ENCODE peak calls at places on chromosome 21, in nine cellular contexts. F is astrocyte; N is heart right ventricle; J is A549; S is OCI-LY7; V is lung; O is sigmoid colon; R is CD8-positive, alpha-beta T cell; Z is fibroblast of lung. W is an unnamed sample.

GRCh38 chr21:21297211-21297610 is 299.0 kb downstream of the NCAM2 start:
- DNase-seq in F (no peak), N (no peak), J (no peak), S (no peak), V (no peak), O (no peak), R (no peak), Z (no peak), W (no peak)

GRCh38 chr21:23292292-23292691 is 2294.1 kb downstream of the NCAM2 start:
- DNase-seq in F (no peak), N (no peak), J (no peak), S (no peak), V (no peak), O (no peak), R (no peak), Z (no peak), W (no peak)

GRCh38 chr21:27693376-27693775 is 726.5 kb upstream of the ADAMTS5 start:
- DNase-seq in F (peak; percentile 16), N (no peak), J (no peak), S (no peak), V (no peak), O (no peak), R (no peak), Z (peak; percentile 42), W (peak; percentile 7)

GRCh38 chr21:14991957-14992356 is 72.8 kb downstream of the NRIP1 start:
- DNase-seq in F (no peak), N (no peak), J (no peak), S (no peak), V (no peak), O (no peak), R (no peak), Z (no peak), W (peak; percentile 33)

GRCh38 chr21:40640427-40640826 is 206.5 kb downstream of the DSCAM start:
- DNase-seq in F (no peak), N (no peak), J (no peak), S (no peak), V (no peak), O (no peak), R (no peak), Z (no peak), W (no peak)

GRCh38 chr21:16741228-16741665 is 771.6 kb upstream of the CXADR start:
- DNase-seq in F (peak; percentile 96), N (peak; percentile 14), J (no peak), S (no peak), V (no peak), O (no peak), R (no peak), Z (no peak), W (no peak)

GRCh38 chr21:28992526-28993292 is at the start of gene LTN1:
- DNase-seq in F (peak; percentile 99), N (peak; percentile 97), J (peak; percentile 98), S (peak; percentile 99), V (peak; percentile 99), O (peak; percentile 100), R (peak; percentile 99), Z (peak; percentile 99), W (peak; percentile 97)

GRCh38 chr21:40681164-40681859 is 165.6 kb downstream of the DSCAM start:
- DNase-seq in F (no peak), N (peak; percentile 55), J (no peak), S (no peak), V (no peak), O (no peak), R (no peak), Z (no peak), W (no peak)

GRCh38 chr21:27421654-27422053 is 454.8 kb upstream of the ADAMTS5 start:
- DNase-seq in F (no peak), N (no peak), J (no peak), S (no peak), V (no peak), O (no peak), R (no peak), Z (no peak), W (no peak)

GRCh38 chr21:43333301-43334062 is 93.4 kb downstream of the SIK1 start:
- DNase-seq in F (peak; percentile 90), N (peak; percentile 31), J (peak; percentile 97), S (no peak), V (peak; percentile 74), O (no peak), R (no peak), Z (peak; percentile 59), W (peak; percentile 95)

GRCh38 chr21:43763901-43764523 is 12.1 kb downstream of the CSTB start:
- DNase-seq in F (no peak), N (no peak), J (no peak), S (no peak), V (no peak), O (no peak), R (no peak), Z (no peak), W (no peak)

GRCh38 chr21:17900990-17901385 is 81.8 kb upstream of the C21orf91 start:
- DNase-seq in F (no peak), N (peak; percentile 8), J (no peak), S (no peak), V (no peak), O (no peak), R (no peak), Z (no peak), W (no peak)

GRCh38 chr21:17903029-17903806 is 84.1 kb upstream of the C21orf91 start:
- DNase-seq in F (peak; percentile 12), N (no peak), J (no peak), S (peak; percentile 74), V (no peak), O (no peak), R (no peak), Z (peak; percentile 73), W (peak; percentile 19)

GRCh38 chr21:17903929-17904639 is 84.9 kb upstream of the C21orf91 start:
- DNase-seq in F (peak; percentile 74), N (no peak), J (no peak), S (no peak), V (no peak), O (no peak), R (no peak), Z (no peak), W (no peak)

GRCh38 chr21:17901458-17902092 is 82.4 kb upstream of the C21orf91 start:
- DNase-seq in F (peak; percentile 12), N (no peak), J (no peak), S (no peak), V (no peak), O (no peak), R (no peak), Z (no peak), W (no peak)

DNA sequence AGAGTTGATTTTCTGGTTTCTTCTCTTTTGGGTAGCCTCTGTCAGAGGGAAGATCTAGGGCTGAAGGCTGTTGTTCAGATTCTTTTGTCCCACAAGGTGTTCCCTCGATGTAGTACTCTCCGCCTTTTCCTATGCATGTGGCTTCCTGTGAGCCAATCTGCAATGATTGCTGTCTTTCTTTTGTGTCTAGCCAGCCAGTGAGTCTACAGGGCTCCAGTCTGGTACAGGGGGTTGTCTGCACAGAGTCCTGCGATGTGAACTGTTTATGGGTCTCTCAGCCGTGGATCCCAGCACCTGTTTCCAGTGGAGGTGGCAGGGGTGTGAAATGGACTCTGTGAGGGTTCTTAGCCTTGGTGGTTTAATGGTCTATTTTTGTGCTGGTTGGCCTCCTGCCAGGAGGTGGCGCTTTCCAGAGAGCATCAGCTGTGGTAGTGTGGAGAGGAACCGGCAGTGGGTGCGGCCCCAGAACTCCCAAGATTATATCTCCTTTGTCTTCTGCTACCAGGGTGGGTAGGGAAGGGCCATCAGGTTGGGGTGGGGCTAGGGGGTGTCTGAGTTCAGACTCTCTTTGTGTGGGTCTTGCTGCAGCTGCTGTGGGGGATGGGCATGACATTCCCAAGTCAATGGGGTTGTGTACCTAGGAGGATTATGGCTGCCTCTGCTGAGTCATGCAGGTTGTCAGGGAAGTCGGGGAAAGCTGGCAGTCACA is 81.3 kb upstream of the C21orf91 start:
- DNase-seq in F (no peak), N (peak; percentile 51), J (no peak), S (no peak), V (no peak), O (no peak), R (no peak), Z (no peak), W (no peak)
- H3K27ac ChIP-seq in F (no peak overlapping the region), N (peak overlapping the region; percentile 78), J (no peak overlapping the region), S (no peak overlapping the region), V (no peak overlapping the region), O (no peak overlapping the region), R (no peak overlapping the region), Z (no peak overlapping the region), W (no peak overlapping the region)

DNA sequence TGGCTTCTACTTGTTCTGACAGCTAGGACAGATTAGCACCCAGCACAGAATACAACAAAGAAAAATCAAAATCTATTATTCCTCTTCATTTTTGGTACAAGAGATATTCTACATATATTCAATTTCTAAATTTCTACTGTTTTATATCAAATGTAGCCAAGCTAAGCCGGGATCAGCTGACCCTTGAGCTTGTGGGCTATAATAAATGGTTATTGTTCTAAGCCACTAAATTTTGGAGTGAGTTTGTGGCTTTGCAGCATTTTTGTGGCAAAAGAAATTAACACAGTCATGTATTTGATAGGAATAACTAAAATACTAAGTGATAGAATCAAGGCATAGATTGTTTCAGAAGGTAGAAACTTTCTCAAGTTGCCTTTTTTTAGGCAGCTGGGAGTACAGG is 50.7 kb downstream of the APP start:
- DNase-seq in F (peak; percentile 26), N (no peak), J (no peak), S (no peak), V (no peak), O (no peak), R (no peak), Z (no peak), W (no peak)
- H3K4me1 ChIP-seq in F (peaks cover 20% of the 10 kb centered on the region), N (peaks cover 53% of the 10 kb centered on the region), J (peaks cover 35% of the 10 kb centered on the region), S (no peaks in the 10 kb centered on the region), V (peaks cover 31% of the 10 kb centered on the region), O (no peaks in the 10 kb centered on the region), R (no peaks in the 10 kb centered on the region), Z (peaks cover 5% of the 10 kb centered on the region), W (peaks cover 41% of the 10 kb centered on the region)

GRCh38 chr21:45293726-45294401 is 6.2 kb upstream of the POFUT2 start:
- DNase-seq in F (no peak), N (no peak), J (no peak), S (no peak), V (no peak), O (peak; percentile 82), R (no peak), Z (no peak), W (no peak)
- H3K27ac ChIP-seq in F (peak overlapping the region; percentile 98), N (peak overlapping the region; percentile 84), J (no peak overlapping the region), S (no peak overlapping the region), V (peak overlapping the region; percentile 87), O (peak overlapping the region; percentile 98), R (no peak overlapping the region), Z (peak overlapping the region; percentile 100), W (peak overlapping the region; percentile 92)

DNA sequence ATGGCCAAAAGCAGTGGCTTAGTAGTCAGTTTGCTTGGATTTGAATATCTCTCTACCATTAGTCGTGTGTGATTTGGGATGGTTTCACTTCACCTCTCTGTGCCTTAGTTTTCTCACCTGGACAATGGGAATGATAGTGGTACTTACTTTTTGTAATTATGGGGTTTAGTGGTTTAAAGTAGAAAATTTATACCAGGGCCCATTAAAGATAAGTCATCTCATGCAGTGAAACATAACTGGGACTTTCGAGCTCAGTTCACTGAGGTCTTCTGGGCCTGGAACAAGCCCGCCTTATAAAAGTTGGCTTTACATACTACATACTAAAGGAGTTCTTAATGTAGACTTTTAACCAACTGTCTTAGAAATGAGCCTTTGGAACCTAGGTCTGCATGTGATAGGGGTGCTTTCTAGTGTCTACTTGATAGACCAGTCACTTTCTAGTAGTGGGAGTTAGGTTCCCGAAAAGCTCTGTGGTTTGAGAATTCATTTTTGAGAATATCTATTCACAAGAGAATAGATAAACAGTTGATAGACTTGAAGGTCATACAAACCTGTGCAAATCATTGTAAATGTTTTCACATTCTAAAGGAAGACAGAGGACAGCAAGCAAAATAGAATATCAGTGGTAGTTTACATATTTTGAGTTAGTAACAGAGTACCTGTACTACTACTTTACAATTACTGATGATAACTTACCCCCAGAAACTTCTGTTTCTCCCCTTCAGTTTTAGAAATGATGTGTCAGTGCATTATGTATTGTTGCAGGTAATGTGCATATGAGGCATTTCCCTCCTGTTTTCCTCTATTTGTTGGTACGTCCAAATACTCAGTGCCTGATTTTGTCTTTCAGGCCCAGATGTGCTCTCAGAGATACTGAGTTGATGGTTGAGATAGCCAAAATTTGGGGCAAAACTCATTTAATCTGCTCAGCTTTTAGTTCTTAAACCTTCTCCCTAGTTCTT is 48.0 kb downstream of the DYRK1A start:
- DNase-seq in F (no peak), N (no peak), J (no peak), S (no peak), V (no peak), O (no peak), R (no peak), Z (no peak), W (no peak)
- H3K4me1 ChIP-seq in F (peaks cover 15% of the 10 kb centered on the region), N (peaks cover 94% of the 10 kb centered on the region), J (peaks cover 38% of the 10 kb centered on the region), S (peaks cover 28% of the 10 kb centered on the region), V (peaks cover 44% of the 10 kb centered on the region), O (no peaks in the 10 kb centered on the region), R (peaks cover 75% of the 10 kb centered on the region), Z (peaks cover 22% of the 10 kb centered on the region), W (peaks cover 9% of the 10 kb centered on the region)

W was measured in SJSA1.